ENCODE peak calls at places on chromosomes 12 and 14, in eight cellular contexts. M is H9, E is tibial artery, Y is Peyer's patch, O is PC-9, H is upper lobe of right lung, S is uterus, Z is stomach. P is an unnamed sample.

GRCh38 chr14:59321184-59321952 is 132.9 kb downstream of the DAAM1 start:
- DNase-seq in M (no peak), E (no peak), Y (no peak), O (peak), H (no peak), S (no peak), Z (no peak), P (no peak)

GRCh38 chr12:19616781-19617180 is 177.5 kb downstream of the AEBP2 start:
- DNase-seq in M (no peak), E (no peak), Y (no peak), O (no peak), H (no peak), S (no peak), Z (no peak), P (no peak)

GRCh38 chr12:106861984-106862894 is 87.8 kb downstream of the RIC8B start:
- DNase-seq in M (no peak), E (no peak), Y (no peak), O (no peak), H (no peak), S (no peak), Z (no peak), P (no peak)

GRCh38 chr14:30260772-30261607 is 298.0 kb upstream of the G2E3 start:
- DNase-seq in M (no peak), E (no peak), Y (no peak), O (no peak), H (no peak), S (no peak), Z (no peak), P (no peak)

GRCh38 chr14:57247283-57247682 is 21.4 kb downstream of the EXOC5 start:
- DNase-seq in M (no peak), E (no peak), Y (no peak), O (no peak), H (no peak), S (no peak), Z (no peak), P (no peak)

GRCh38 chr12:57734586-57734985 is 4.0 kb downstream of the AGAP2 start:
- DNase-seq in M (no peak), E (no peak), Y (no peak), O (no peak), H (no peak), S (no peak), Z (no peak), P (no peak)

GRCh38 chr12:92721130-92721529 is 18.3 kb downstream of the PLEKHG7 start:
- DNase-seq in M (no peak), E (no peak), Y (no peak), O (no peak), H (no peak), S (no peak), Z (no peak), P (no peak)

GRCh38 chr12:2057041-2057792 is 4.4 kb downstream of the CACNA1C start:
- DNase-seq in M (peak), E (peak), Y (peak), O (peak), H (no peak), S (peak), Z (peak), P (no peak)

GRCh38 chr14:36510078-36510799 is 9.8 kb downstream of the NKX2-1 start:
- DNase-seq in M (peak), E (no peak), Y (no peak), O (no peak), H (peak), S (no peak), Z (no peak), P (no peak)

GRCh38 chr12:78820946-78821345 is 43.6 kb upstream of the SYT1 start:
- DNase-seq in M (no peak), E (no peak), Y (no peak), O (no peak), H (no peak), S (no peak), Z (no peak), P (no peak)

GRCh38 chr12:103933237-103933636 is 3.0 kb downstream of the HSP90B1 start:
- DNase-seq in M (no peak), E (no peak), Y (no peak), O (no peak), H (no peak), S (no peak), Z (no peak), P (no peak)

GRCh38 chr14:103382375-103382774 is 2.8 kb upstream of the MARK3 start:
- DNase-seq in M (no peak), E (no peak), Y (no peak), O (no peak), H (no peak), S (no peak), Z (no peak), P (no peak)

GRCh38 chr12:110917961-110918360 is 2.4 kb downstream of the MYL2 start:
- DNase-seq in M (no peak), E (no peak), Y (no peak), O (no peak), H (no peak), S (no peak), Z (no peak), P (no peak)

GRCh38 chr12:4899361-4899760 is 10.3 kb upstream of the KCNA1 start:
- DNase-seq in M (no peak), E (no peak), Y (no peak), O (no peak), H (no peak), S (no peak), Z (no peak), P (no peak)

GRCh38 chr12:114631242-114631641 is 52.7 kb downstream of the TBX3 start:
- DNase-seq in M (no peak), E (no peak), Y (no peak), O (no peak), H (no peak), S (no peak), Z (no peak), P (no peak)

GRCh38 chr12:16553457-16553856 is 52.5 kb downstream of the LMO3 start:
- DNase-seq in M (no peak), E (no peak), Y (no peak), O (no peak), H (no peak), S (no peak), Z (no peak), P (no peak)

GRCh38 chr12:103802586-103802886 is 38.5 kb downstream of the NT5DC3 start:
- DNase-seq in M (no peak), E (no peak), Y (no peak), O (no peak), H (no peak), S (no peak), Z (no peak), P (no peak)

GRCh38 chr12:53208877-53209463 is 1.9 kb upstream of the ITGB7 start:
- DNase-seq in M (no peak), E (no peak), Y (peak), O (no peak), H (no peak), S (no peak), Z (no peak), P (no peak)

GRCh38 chr14:100341301-100342031 is 18.3 kb downstream of the SLC25A47 start:
- DNase-seq in M (no peak), E (peak), Y (no peak), O (no peak), H (peak), S (no peak), Z (peak), P (peak)

GRCh38 chr14:100691395-100692025 is 35.2 kb upstream of the DLK1 start:
- DNase-seq in M (no peak), E (no peak), Y (no peak), O (no peak), H (no peak), S (no peak), Z (no peak), P (no peak)

GRCh38 chr14:29521526-29522137 is 406.0 kb downstream of the PRKD1 start:
- DNase-seq in M (peak), E (no peak), Y (no peak), O (no peak), H (no peak), S (no peak), Z (no peak), P (no peak)

GRCh38 chr12:66065146-66065545 is 65.4 kb downstream of the LLPH start:
- DNase-seq in M (no peak), E (no peak), Y (no peak), O (no peak), H (no peak), S (no peak), Z (no peak), P (no peak)

GRCh38 chr12:54021432-54022013 is 6.7 kb upstream of the HOXC6 start:
- DNase-seq in M (peak), E (no peak), Y (no peak), O (no peak), H (no peak), S (no peak), Z (no peak), P (peak)

GRCh38 chr14:96307434-96307833 is 51.4 kb downstream of the BDKRB1 start:
- DNase-seq in M (no peak), E (no peak), Y (no peak), O (no peak), H (no peak), S (no peak), Z (no peak), P (no peak)

GRCh38 chr12:95721320-95721719 is 69.2 kb downstream of the NTN4 start:
- DNase-seq in M (no peak), E (no peak), Y (no peak), O (no peak), H (no peak), S (no peak), Z (no peak), P (no peak)

GRCh38 chr14:74491952-74492351 is 1.2 kb downstream of the NPC2 start:
- DNase-seq in M (no peak), E (peak), Y (no peak), O (peak), H (no peak), S (no peak), Z (no peak), P (no peak)

GRCh38 chr14:71437870-71438269 is 494.4 kb upstream of the RGS6 start:
- DNase-seq in M (no peak), E (no peak), Y (no peak), O (no peak), H (no peak), S (no peak), Z (no peak), P (no peak)

GRCh38 chr14:92959189-92959531 is 36.2 kb downstream of the CHGA start:
- DNase-seq in M (no peak), E (no peak), Y (no peak), O (no peak), H (no peak), S (no peak), Z (no peak), P (no peak)

GRCh38 chr12:3421599-3421998 is 69.4 kb upstream of the PRMT8 start:
- DNase-seq in M (peak), E (no peak), Y (no peak), O (no peak), H (no peak), S (no peak), Z (no peak), P (no peak)

GRCh38 chr12:32454866-32455265 is 55.5 kb downstream of the FGD4 start:
- DNase-seq in M (peak), E (no peak), Y (no peak), O (no peak), H (no peak), S (no peak), Z (no peak), P (no peak)

GRCh38 chr14:100892496-100893227 is 10.9 kb downstream of the RTL1 start:
- DNase-seq in M (peak), E (no peak), Y (peak), O (no peak), H (peak), S (peak), Z (peak), P (no peak)

GRCh38 chr14:72999316-72999715 is 27.6 kb downstream of the ZFYVE1 start:
- DNase-seq in M (no peak), E (no peak), Y (no peak), O (no peak), H (no peak), S (no peak), Z (no peak), P (no peak)

GRCh38 chr14:100037351-100037750 is 27.9 kb upstream of the EVL start:
- DNase-seq in M (no peak), E (no peak), Y (no peak), O (no peak), H (no peak), S (peak), Z (peak), P (no peak)

GRCh38 chr14:104248203-104249055 is 110.0 kb downstream of the KIF26A start:
- DNase-seq in M (peak), E (no peak), Y (no peak), O (no peak), H (peak), S (no peak), Z (peak), P (no peak)

GRCh38 chr12:57500213-57500612 is 12.3 kb downstream of the MARS1 start:
- DNase-seq in M (no peak), E (no peak), Y (no peak), O (no peak), H (no peak), S (no peak), Z (no peak), P (no peak)

GRCh38 chr12:120453977-120454376 is 7.7 kb downstream of the GATC start:
- DNase-seq in M (no peak), E (no peak), Y (no peak), O (no peak), H (no peak), S (no peak), Z (no peak), P (no peak)

GRCh38 chr12:43957732-43958131 is 121.9 kb downstream of the TMEM117 start:
- DNase-seq in M (no peak), E (no peak), Y (no peak), O (peak), H (no peak), S (no peak), Z (no peak), P (no peak)

DNA sequence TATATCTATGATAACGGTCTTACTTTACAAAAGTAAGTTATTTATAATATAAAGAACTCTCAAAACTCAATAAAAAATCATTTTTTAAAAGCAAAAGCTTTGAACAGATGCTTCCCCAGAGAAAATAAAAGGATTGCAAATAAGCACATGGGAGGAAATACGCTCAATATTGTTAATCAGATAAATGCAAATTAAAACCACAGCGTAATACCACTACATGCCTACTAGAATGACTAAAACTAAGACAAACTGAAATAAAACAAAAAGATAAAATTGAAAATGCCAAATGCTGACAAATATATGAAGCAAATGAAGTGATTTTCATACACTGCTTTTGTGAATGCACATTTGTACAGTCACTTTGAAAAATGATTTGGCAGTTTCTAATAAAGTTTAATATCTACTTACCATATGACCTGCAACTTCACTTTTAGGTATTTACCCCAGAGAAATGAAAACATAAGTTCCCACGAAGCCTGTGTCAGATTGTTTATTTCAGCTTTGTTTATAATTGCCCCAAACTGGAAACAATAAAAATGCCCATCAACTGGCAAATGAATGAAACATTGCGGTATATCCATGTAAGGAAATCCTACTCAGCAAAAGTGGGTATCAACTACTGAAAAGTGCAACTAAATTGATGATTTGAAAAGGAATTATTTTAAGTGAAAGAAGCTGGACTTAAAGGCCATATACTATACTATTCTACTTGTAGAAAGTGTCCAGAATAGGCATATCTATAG is 1072.4 kb downstream of the TMTC2 start:
- DNase-seq in M (no peak), E (no peak), Y (no peak), O (no peak), H (no peak), S (no peak), Z (no peak), P (no peak)
- TF ChIP-seq CTCF in M (no peak), E (no peak), Y (no peak), O (no peak), H (no peak), S (no peak), Z (no peak), P (no peak)

GRCh38 chr14:81655423-81656314 is 122.0 kb upstream of the SEL1L start:
- DNase-seq in M (peak), E (no peak), Y (no peak), O (no peak), H (no peak), S (no peak), Z (no peak), P (no peak)
- H3K27ac ChIP-seq in M (no peak), E (peak), Y (no peak), O (no peak), H (no peak), S (no peak), Z (no peak), P (no peak)

DNA sequence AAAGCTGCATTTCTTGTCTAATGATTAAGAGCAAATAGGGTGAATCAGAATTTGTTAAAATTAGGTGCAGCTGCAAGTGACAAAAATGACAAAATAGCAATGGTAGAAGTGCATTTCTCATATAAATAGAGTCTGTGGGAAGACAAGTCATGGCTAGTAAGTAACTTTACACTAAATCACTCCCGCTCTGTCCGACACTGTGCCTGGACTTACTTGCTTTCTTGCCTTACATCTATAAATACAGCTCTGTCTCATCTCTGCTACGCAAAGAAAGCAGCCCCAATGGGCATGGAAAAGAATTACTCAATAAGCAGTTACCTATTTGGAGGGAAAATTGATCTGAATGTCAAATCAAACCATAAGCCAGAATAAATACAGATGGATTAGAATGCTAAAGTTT is 245.4 kb upstream of the KRR1 start:
- DNase-seq in M (no peak), E (no peak), Y (no peak), O (no peak), H (no peak), S (no peak), Z (no peak), P (no peak)
- TF ChIP-seq CTCF in M (no peak), E (no peak), Y (no peak), O (no peak), H (no peak), S (no peak), Z (no peak), P (no peak)

DNA sequence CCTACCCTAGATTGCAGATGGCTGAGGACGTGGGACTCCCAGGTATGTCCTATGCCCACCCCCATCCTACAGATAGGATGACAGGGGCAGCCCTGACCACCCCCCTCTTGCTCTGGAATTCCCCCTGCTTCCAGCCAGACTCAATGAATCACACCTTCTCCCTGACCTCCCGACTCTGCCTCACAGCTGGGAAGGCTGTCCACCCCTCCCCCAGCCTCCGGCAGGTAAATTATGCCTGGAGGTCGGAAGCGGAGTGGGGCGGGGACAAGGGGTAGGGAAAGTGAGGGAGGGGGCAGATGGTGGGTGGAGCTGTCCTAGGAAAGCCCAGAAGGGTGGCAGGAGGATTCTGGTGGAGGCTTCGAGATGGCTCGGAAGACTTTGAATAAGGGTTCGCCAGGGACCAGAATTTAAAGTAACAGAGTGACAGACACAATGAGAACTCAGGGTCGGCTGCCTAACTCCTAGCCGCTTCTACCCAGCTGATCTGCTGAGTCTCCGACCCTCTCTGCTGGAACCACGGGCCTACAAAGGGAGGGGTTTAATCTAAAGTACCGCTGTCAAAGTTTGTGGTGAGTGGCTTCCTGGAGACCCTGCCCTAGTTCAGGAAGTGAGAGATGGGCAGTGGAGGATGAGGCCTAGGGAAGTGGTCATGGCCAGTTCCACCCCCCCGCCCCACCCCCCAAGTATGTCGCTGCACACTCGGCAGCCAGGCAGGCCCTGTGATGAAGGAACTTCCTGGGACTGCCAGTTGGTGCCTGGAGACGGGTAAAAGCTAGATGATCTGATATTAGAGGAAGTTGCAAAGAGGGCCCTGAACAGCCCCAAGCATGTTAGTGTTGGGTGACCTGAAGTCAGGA is 4.2 kb downstream of the PLEKHG3 start:
- DNase-seq in M (peak), E (peak), Y (no peak), O (peak), H (no peak), S (no peak), Z (no peak), P (peak)
- H3K27ac ChIP-seq in M (no peak), E (peak), Y (peak), O (peak), H (peak), S (peak), Z (peak), P (peak)

GRCh38 chr12:12376636-12377448 is 20.0 kb downstream of the BORCS5 start:
- DNase-seq in M (no peak), E (no peak), Y (no peak), O (no peak), H (no peak), S (peak), Z (no peak), P (no peak)
- TF ChIP-seq CTCF in M (peak), E (peak), Y (peak), O (peak), H (peak), S (peak), Z (no peak), P (peak)

GRCh38 chr12:82625523-82625922 is 61.2 kb upstream of the TMTC2 start:
- DNase-seq in M (no peak), E (no peak), Y (no peak), O (no peak), H (no peak), S (no peak), Z (no peak), P (no peak)
- H3K27ac ChIP-seq in M (no peak), E (no peak), Y (no peak), O (no peak), H (no peak), S (no peak), Z (no peak), P (no peak)

GRCh38 chr12:89950421-89950820 is 241.8 kb upstream of the ATP2B1 start:
- DNase-seq in M (no peak), E (no peak), Y (no peak), O (no peak), H (no peak), S (no peak), Z (no peak), P (no peak)
- TF ChIP-seq CTCF in M (no peak), E (no peak), Y (no peak), O (no peak), H (no peak), S (no peak), Z (no peak), P (no peak)

GRCh38 chr12:116582610-116583009 is 23.4 kb downstream of the MAP1LC3B2 start:
- DNase-seq in M (no peak), E (no peak), Y (no peak), O (no peak), H (peak), S (peak), Z (no peak), P (no peak)
- H3K27ac ChIP-seq in M (no peak), E (no peak), Y (no peak), O (no peak), H (no peak), S (peak), Z (no peak), P (no peak)

GRCh38 chr14:35438910-35439713 is 34.6 kb upstream of the NFKBIA start:
- DNase-seq in M (no peak), E (no peak), Y (no peak), O (no peak), H (no peak), S (no peak), Z (no peak), P (no peak)
- TF ChIP-seq CTCF in M (peak), E (no peak), Y (peak), O (peak), H (peak), S (no peak), Z (no peak), P (no peak)

GRCh38 chr12:6946920-6947374 is 3.1 kb downstream of the C12orf57 start:
- DNase-seq in M (no peak), E (no peak), Y (no peak), O (no peak), H (no peak), S (no peak), Z (no peak), P (no peak)
- H3K27ac ChIP-seq in M (no peak), E (no peak), Y (peak), O (no peak), H (peak), S (no peak), Z (peak), P (no peak)

P was measured in gastrocnemius medialis.